ENCODE peak calls at places on chromosomes 16 and 17, in seven cellular contexts. U, F, W, C, E, G and N are unnamed samples.

GRCh38 chr17:14297161-14297851 is 3.6 kb upstream of the HS3ST3B1 start:
- DNase-seq in W (peak), G (no peak), F (no peak), U (peak), C (peak), E (peak), N (peak)

GRCh38 chr17:82703935-82704865 is 5.7 kb upstream of the RAB40B start:
- DNase-seq in W (no peak), C (no peak), U (no peak), E (no peak), G (no peak), F (no peak), N (no peak)

GRCh38 chr16:68739964-68740627 is 3.0 kb downstream of the CDH1 start:
- DNase-seq in G (no peak), U (no peak), F (no peak), C (no peak), E (no peak), W (no peak), N (no peak)

GRCh38 chr16:89811321-89811720 is 5.1 kb downstream of the FANCA start:
- DNase-seq in C (peak), W (no peak), U (no peak), G (no peak), E (peak), F (no peak), N (no peak)

GRCh38 chr17:63940584-63940983 is 8.5 kb upstream of the CD79B start:
- DNase-seq in E (no peak), F (no peak), W (no peak), G (no peak), U (no peak), C (no peak), N (no peak)

GRCh38 chr16:84638195-84638806 is 10.0 kb upstream of the KLHL36 start:
- DNase-seq in E (no peak), F (no peak), W (no peak), C (no peak), G (no peak), U (no peak), N (no peak)

GRCh38 chr17:36463916-36464764 is 22.3 kb upstream of the ZNHIT3 start:
- DNase-seq in F (peak), G (peak), E (peak), C (peak), W (peak), U (peak), N (peak)

GRCh38 chr16:77223184-77223583 is 24.0 kb downstream of the SYCE1L start:
- DNase-seq in C (no peak), U (peak), G (no peak), W (no peak), F (no peak), E (peak), N (no peak)

GRCh38 chr17:16129441-16129840 is 85.9 kb downstream of the NCOR1 start:
- DNase-seq in F (no peak), E (no peak), W (no peak), U (no peak), C (no peak), G (no peak), N (no peak)

GRCh38 chr16:31113420-31114124 is 3.9 kb upstream of the KAT8 start:
- DNase-seq in U (no peak), W (no peak), E (no peak), C (peak), F (no peak), G (no peak), N (no peak)

GRCh38 chr16:65524997-65525396 is 403.1 kb upstream of the CDH11 start:
- DNase-seq in G (no peak), C (no peak), U (no peak), E (no peak), W (no peak), F (peak), N (peak)

GRCh38 chr17:68748381-68748780 is 147.2 kb upstream of the FAM20A start:
- DNase-seq in U (no peak), F (no peak), C (peak), G (no peak), E (no peak), W (no peak), N (no peak)

GRCh38 chr17:68205251-68205807 is 42.5 kb upstream of the AMZ2 start:
- DNase-seq in F (peak), C (peak), E (peak), W (peak), G (no peak), U (peak), N (peak)

GRCh38 chr17:38709864-38710602 is 5.0 kb downstream of the MLLT6 start:
- DNase-seq in C (no peak), U (peak), W (no peak), F (no peak), E (no peak), G (no peak), N (no peak)

GRCh38 chr17:81391964-81392908 is 3.0 kb upstream of the BAHCC1 start:
- DNase-seq in G (no peak), F (peak), U (no peak), W (no peak), E (no peak), C (no peak), N (peak)

GRCh38 chr16:50282010-50282538 is 15.7 kb downstream of the ADCY7 start:
- DNase-seq in G (no peak), W (no peak), E (no peak), C (no peak), F (no peak), U (no peak), N (no peak)

GRCh38 chr16:87620201-87620495 is 17.8 kb downstream of the JPH3 start:
- DNase-seq in G (no peak), U (peak), C (no peak), W (no peak), F (no peak), E (peak), N (no peak)

GRCh38 chr16:50837324-50837723 is 95.4 kb downstream of the CYLD start:
- DNase-seq in U (peak), G (no peak), W (no peak), E (no peak), C (no peak), F (no peak), N (no peak)

GRCh38 chr17:78725448-78726021 is 56.5 kb downstream of the CYTH1 start:
- DNase-seq in G (no peak), U (no peak), C (no peak), W (no peak), E (no peak), F (no peak), N (no peak)

GRCh38 chr16:22007159-22007508 is 777 bp upstream of the MOSMO start:
- DNase-seq in F (no peak), W (no peak), C (no peak), G (no peak), E (no peak), U (no peak), N (no peak)

GRCh38 chr16:77212736-77213541 is 13.7 kb downstream of the SYCE1L start:
- DNase-seq in F (no peak), U (peak), E (peak), W (peak), C (peak), G (no peak), N (peak)

GRCh38 chr17:59837362-59838195 is 55.2 kb downstream of the TUBD1 start:
- DNase-seq in E (peak), W (peak), C (peak), G (no peak), F (peak), U (peak), N (peak)

GRCh38 chr16:17227278-17227677 is 243.5 kb downstream of the XYLT1 start:
- DNase-seq in G (peak), E (peak), W (no peak), F (no peak), U (peak), C (peak), N (no peak)

GRCh38 chr17:8210761-8211458 is 535 bp upstream of the AURKB start:
- DNase-seq in C (no peak), W (no peak), F (no peak), E (no peak), G (no peak), U (no peak), N (peak)
- H3K23ac ChIP-seq in C (no peak), W (no peak), F (peak), E (no peak), G (no peak), U (no peak), N (no peak)

DNA sequence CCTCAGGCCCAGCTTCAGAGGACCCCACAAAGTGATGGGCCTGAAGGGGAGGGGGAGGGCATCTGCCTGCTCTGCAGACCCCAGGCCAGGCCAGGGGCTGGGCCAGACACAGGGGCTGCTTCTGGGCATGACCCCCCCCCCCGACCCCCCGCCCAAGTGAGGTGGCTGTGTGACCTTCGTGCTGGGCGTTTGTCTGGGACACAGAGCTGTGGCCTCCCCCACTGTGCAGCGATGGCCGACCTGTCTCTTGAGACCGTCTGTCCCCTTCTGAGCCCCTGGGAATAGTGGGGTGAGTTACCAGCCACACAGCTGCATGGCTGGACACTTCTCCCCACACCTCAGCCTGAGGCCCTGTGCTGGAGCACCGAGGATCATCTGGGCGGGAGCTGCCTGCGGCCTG is 34.8 kb upstream of the GNG13 start:
- DNase-seq in F (no peak), G (no peak), C (no peak), U (no peak), E (no peak), W (no peak), N (no peak)
- H3K23ac ChIP-seq in F (no peak), G (no peak), C (no peak), U (no peak), E (no peak), W (no peak), N (no peak)

GRCh38 chr17:6695565-6695964 is 17.6 kb downstream of the SLC13A5 start:
- DNase-seq in W (no peak), F (no peak), U (no peak), E (no peak), G (no peak), C (no peak), N (no peak)

GRCh38 chr17:6698004-6698403 is 15.2 kb downstream of the SLC13A5 start:
- DNase-seq in C (no peak), U (no peak), F (no peak), E (no peak), W (no peak), G (no peak), N (no peak)

GRCh38 chr17:6699997-6700947 is 12.9 kb downstream of the SLC13A5 start:
- DNase-seq in E (peak), F (no peak), G (no peak), W (no peak), U (no peak), C (no peak), N (no peak)

GRCh38 chr17:6695051-6695450 is 18.1 kb downstream of the SLC13A5 start:
- DNase-seq in E (no peak), G (no peak), W (no peak), F (no peak), C (no peak), U (no peak), N (no peak)

GRCh38 chr17:6696906-6697305 is 16.3 kb downstream of the SLC13A5 start:
- DNase-seq in U (no peak), F (no peak), E (no peak), G (no peak), W (no peak), C (no peak), N (no peak)
- H3K23ac ChIP-seq in U (no peak), F (no peak), E (no peak), G (no peak), W (no peak), C (no peak), N (no peak)

DNA sequence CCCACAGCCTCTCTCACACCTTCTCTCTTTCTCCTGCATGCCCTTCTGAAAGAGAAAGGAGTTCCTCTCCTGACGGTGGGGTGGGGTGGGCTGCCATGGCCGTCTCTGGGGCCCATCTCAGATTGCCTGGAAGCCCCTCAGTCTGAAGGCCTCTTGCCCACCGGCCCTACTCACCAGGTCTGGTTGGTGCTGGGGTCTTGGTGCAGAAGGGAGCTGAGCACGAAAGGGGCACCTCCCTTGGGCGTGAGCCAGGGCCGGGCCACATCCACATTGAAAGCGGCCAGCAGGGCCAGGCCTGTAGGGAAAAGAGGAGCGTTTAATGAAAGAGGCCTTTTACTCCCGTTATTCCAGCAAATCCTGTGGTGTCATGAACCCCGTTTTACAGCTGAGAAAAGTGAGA is 23.6 kb downstream of the ITGAE start:
- DNase-seq in F (no peak), W (no peak), G (no peak), E (no peak), U (no peak), C (no peak), N (no peak)
- H3K23ac ChIP-seq in F (no peak), W (no peak), G (no peak), E (no peak), U (no peak), C (no peak), N (no peak)

DNA sequence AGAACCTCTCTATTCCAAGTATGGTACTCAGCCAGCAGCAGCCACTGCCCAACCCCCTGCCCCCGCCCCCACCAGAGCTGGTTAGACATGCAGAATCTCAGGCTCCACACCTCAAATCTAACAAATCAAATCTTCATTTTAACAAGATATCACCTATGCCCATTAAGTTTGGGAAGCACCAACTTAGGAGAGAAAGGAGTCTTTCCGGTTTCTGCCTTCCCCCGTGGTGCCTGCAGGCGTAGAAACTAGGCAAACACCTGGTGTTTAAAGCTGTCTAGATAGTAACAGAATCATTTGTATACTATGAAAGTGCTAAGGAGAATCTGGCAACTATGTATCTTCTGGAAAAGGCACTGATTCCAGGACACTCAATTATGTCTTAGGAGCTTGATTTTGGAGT is 166.6 kb downstream of the STX8 start:
- DNase-seq in F (no peak), G (no peak), C (peak), U (no peak), W (no peak), E (peak), N (no peak)
- H3K23ac ChIP-seq in F (no peak), G (no peak), C (no peak), U (no peak), W (no peak), E (no peak), N (no peak)

DNA sequence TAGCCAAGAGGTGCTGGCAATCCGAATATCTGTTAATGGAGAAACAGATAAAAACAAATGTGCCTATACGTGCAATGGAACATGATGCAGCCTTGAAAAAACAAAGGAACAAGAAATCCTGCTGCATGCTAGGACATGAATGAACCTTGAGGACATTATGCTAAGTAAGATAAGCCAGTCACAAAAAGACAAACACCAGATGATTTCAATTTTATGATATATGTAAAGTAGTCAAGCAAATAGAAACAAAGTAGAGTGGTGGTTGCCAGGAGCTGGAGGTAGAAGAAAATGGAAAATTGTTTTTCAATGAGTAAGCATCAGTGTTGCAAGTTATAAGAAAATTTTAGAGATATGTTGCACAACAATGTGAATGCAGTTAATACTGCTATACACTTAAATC is 409.7 kb upstream of the CDH8 start:
- DNase-seq in C (no peak), G (no peak), E (no peak), F (no peak), W (no peak), U (no peak), N (no peak)
- H3K23ac ChIP-seq in C (no peak), G (no peak), E (no peak), F (no peak), W (no peak), U (no peak), N (no peak)

GRCh38 chr16:23584186-23585076 is 11.7 kb downstream of the NDUFAB1 start:
- DNase-seq in F (peak), C (no peak), E (no peak), U (no peak), W (no peak), G (no peak), N (no peak)
- H3K23ac ChIP-seq in F (no peak), C (no peak), E (no peak), U (no peak), W (no peak), G (no peak), N (no peak)

GRCh38 chr17:40377832-40378231 is 13.3 kb upstream of the GJD3 start:
- DNase-seq in G (no peak), U (no peak), F (no peak), W (no peak), C (no peak), E (no peak), N (no peak)

GRCh38 chr17:40378966-40379365 is 14.4 kb upstream of the GJD3 start:
- DNase-seq in C (no peak), W (no peak), U (no peak), F (no peak), E (no peak), G (no peak), N (no peak)

DNA sequence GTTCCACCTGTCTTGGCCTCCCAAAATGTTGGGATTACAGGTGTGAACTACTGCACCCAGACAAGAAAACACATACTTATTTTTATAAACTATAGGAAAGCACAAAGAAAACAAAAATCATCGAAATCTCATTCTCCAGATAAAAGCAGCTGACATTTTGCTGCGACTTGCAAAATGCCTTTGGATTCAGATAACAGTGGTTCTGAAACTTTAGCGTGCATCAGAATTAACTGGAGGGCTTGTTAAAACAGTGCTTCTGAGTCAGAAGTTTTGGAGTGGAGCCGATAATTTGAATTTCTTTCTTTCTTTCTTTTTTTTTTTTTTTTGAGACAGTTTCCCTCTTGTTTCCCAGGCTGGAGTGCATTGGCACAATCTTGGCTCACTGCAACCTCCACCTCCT is 17.7 kb upstream of the GJD3 start:
- DNase-seq in E (no peak), F (no peak), W (no peak), G (no peak), U (no peak), C (no peak), N (no peak)
- H3K23ac ChIP-seq in E (no peak), F (no peak), W (no peak), G (no peak), U (no peak), C (no peak), N (no peak)